ENCODE peak calls at places on chromosomes 11 and 22, in five cellular contexts. V, E, M, I and L are unnamed samples.

GRCh38 chr11:24589064-24589463 is 92.2 kb downstream of the LUZP2 start:
- DNase-seq in V (no peak), E (no peak), M (no peak), I (no peak), L (no peak)

GRCh38 chr11:119713361-119714040 is 15.5 kb downstream of the NECTIN1 start:
- DNase-seq in V (no peak), E (no peak), M (no peak), I (no peak), L (no peak)

GRCh38 chr11:68843052-68843561 is 1.4 kb upstream of the CPT1A start:
- DNase-seq in V (no peak), E (peak), M (peak), I (peak), L (no peak)

GRCh38 chr11:62889484-62890437 is 9.1 kb downstream of the SLC3A2 start:
- DNase-seq in V (no peak), E (peak), M (peak), I (no peak), L (no peak)

GRCh38 chr11:129723146-129723963 is 92.3 kb upstream of the TMEM45B start:
- DNase-seq in V (no peak), E (no peak), M (no peak), I (no peak), L (no peak)

GRCh38 chr11:43933608-43934358 is 8.7 kb upstream of the C11orf96 start:
- DNase-seq in V (peak), E (peak), M (peak), I (no peak), L (no peak)

GRCh38 chr22:26781591-26781990 is 124.2 kb downstream of the MIAT start:
- DNase-seq in V (no peak), E (no peak), M (no peak), I (no peak), L (no peak)

GRCh38 chr11:17798716-17799115 is 64.1 kb downstream of the KCNC1 start:
- DNase-seq in V (no peak), E (no peak), M (no peak), I (no peak), L (no peak)

GRCh38 chr11:84136926-84137325 is 850.8 kb upstream of the CCDC90B start:
- DNase-seq in V (no peak), E (peak), M (no peak), I (no peak), L (no peak)

GRCh38 chr22:30245181-30245984 is 1.2 kb downstream of the LIF start:
- DNase-seq in V (no peak), E (peak), M (no peak), I (peak), L (no peak)

GRCh38 chr22:22702159-22702873 is 57.9 kb downstream of the GGTLC2 start:
- DNase-seq in V (no peak), E (no peak), M (peak), I (no peak), L (no peak)

GRCh38 chr11:114050258-114050927 is 9.1 kb upstream of the ZBTB16 start:
- DNase-seq in V (no peak), E (no peak), M (no peak), I (no peak), L (no peak)

GRCh38 chr11:46382644-46383403 is 1.4 kb downstream of the MDK start:
- DNase-seq in V (no peak), E (peak), M (peak), I (no peak), L (no peak)

GRCh38 chr22:23079814-23080521 is 9.6 kb downstream of the GNAZ start:
- DNase-seq in V (no peak), E (no peak), M (no peak), I (no peak), L (no peak)

GRCh38 chr11:119093951-119094815 is 7.5 kb downstream of the DPAGT1 start:
- DNase-seq in V (peak), E (peak), M (peak), I (peak), L (no peak)

GRCh38 chr11:93823210-93823609 is 27.2 kb downstream of the VSTM5 start:
- DNase-seq in V (no peak), E (no peak), M (no peak), I (no peak), L (no peak)

GRCh38 chr11:55811067-55811466 is at the start of gene OR5L1:
- DNase-seq in V (no peak), E (no peak), M (no peak), I (no peak), L (no peak)

GRCh38 chr11:35192347-35192746 is 53.4 kb downstream of the CD44 start:
- DNase-seq in V (peak), E (no peak), M (peak), I (no peak), L (no peak)

GRCh38 chr22:37659066-37659896 is 758 bp downstream of the PDXP start:
- DNase-seq in V (no peak), E (no peak), M (peak), I (no peak), L (no peak)

GRCh38 chr11:61510980-61511373 is 2.4 kb downstream of the LRRC10B start:
- DNase-seq in V (no peak), E (no peak), M (no peak), I (no peak), L (no peak)